ENCODE peak calls at places on chromosomes 6 and 20, in seven cellular contexts. V, J, N, F, O, Z and L are unnamed samples.

GRCh38 chr20:64083380-64084208 is 604 bp downstream of the LKAAEAR1 start:
- DNase-seq in V (peak; percentile 77), J (peak; percentile 45), N (peak; percentile 35), F (peak; percentile 80), O (peak; percentile 70), Z (peak; percentile 94), L (peak; percentile 77)

GRCh38 chr6:47440722-47441121 is 36.9 kb upstream of the CD2AP start:
- DNase-seq in V (no peak), J (no peak), N (no peak), F (no peak), O (no peak), Z (no peak), L (no peak)

GRCh38 chr6:43803055-43803782 is 33.2 kb downstream of the VEGFA start:
- DNase-seq in V (no peak), J (no peak), N (no peak), F (no peak), O (peak; percentile 20), Z (no peak), L (peak; percentile 52)

GRCh38 chr20:16714765-16715164 is 15.1 kb upstream of the SNRPB2 start:
- DNase-seq in V (no peak), J (no peak), N (no peak), F (no peak), O (no peak), Z (no peak), L (no peak)

GRCh38 chr20:37392441-37393195 is 46.7 kb downstream of the SRC start:
- DNase-seq in V (peak; percentile 27), J (no peak), N (no peak), F (no peak), O (no peak), Z (peak; percentile 41), L (no peak)

GRCh38 chr6:1720620-1721322 is 111.1 kb downstream of the FOXC1 start:
- DNase-seq in V (no peak), J (no peak), N (no peak), F (no peak), O (no peak), Z (peak; percentile 94), L (no peak)

GRCh38 chr6:129542705-129543104 is 167.3 kb downstream of the ARHGAP18 start:
- DNase-seq in V (no peak), J (no peak), N (no peak), F (no peak), O (no peak), Z (no peak), L (no peak)

GRCh38 chr6:129032602-129033001 is 149.7 kb downstream of the LAMA2 start:
- DNase-seq in V (no peak), J (peak; percentile 30), N (no peak), F (no peak), O (no peak), Z (no peak), L (no peak)

GRCh38 chr6:149783551-149783950 is 34.0 kb downstream of the PCMT1 start:
- DNase-seq in V (no peak), J (no peak), N (no peak), F (no peak), O (no peak), Z (no peak), L (no peak)

GRCh38 chr20:43844778-43845614 is 69.7 kb upstream of the TOX2 start:
- DNase-seq in V (peak; percentile 98), J (no peak), N (peak; percentile 74), F (peak; percentile 87), O (peak; percentile 93), Z (no peak), L (peak; percentile 25)

GRCh38 chr6:89145461-89145961 is 344 bp upstream of the PM20D2 start:
- DNase-seq in V (peak; percentile 31), J (no peak), N (peak; percentile 38), F (no peak), O (no peak), Z (peak; percentile 2), L (no peak)

GRCh38 chr6:140401666-140402255 is 1027.3 kb upstream of the CITED2 start:
- DNase-seq in V (peak; percentile 11), J (no peak), N (peak; percentile 66), F (no peak), O (no peak), Z (no peak), L (no peak)

GRCh38 chr6:6407061-6407723 is 86.7 kb upstream of the F13A1 start:
- DNase-seq in V (no peak), J (no peak), N (no peak), F (no peak), O (no peak), Z (no peak), L (no peak)

GRCh38 chr6:21559238-21559637 is 34.3 kb upstream of the SOX4 start:
- DNase-seq in V (no peak), J (no peak), N (no peak), F (no peak), O (no peak), Z (no peak), L (no peak)

GRCh38 chr20:63635431-63636141 is 8.7 kb upstream of the GMEB2 start:
- DNase-seq in V (no peak), J (no peak), N (no peak), F (no peak), O (no peak), Z (no peak), L (no peak)

GRCh38 chr20:19552144-19552895 is 205.7 kb upstream of the RIN2 start:
- DNase-seq in V (no peak), J (peak; percentile 46), N (peak; percentile 42), F (no peak), O (peak; percentile 75), Z (peak; percentile 83), L (no peak)

GRCh38 chr6:11798096-11798495 is 19.5 kb upstream of the ADTRP start:
- DNase-seq in V (no peak), J (no peak), N (no peak), F (no peak), O (no peak), Z (no peak), L (no peak)

GRCh38 chr20:18802012-18802634 is 11.5 kb upstream of the SCP2D1 start:
- DNase-seq in V (no peak), J (no peak), N (no peak), F (no peak), O (no peak), Z (no peak), L (no peak)

GRCh38 chr20:48777821-48778220 is 50.0 kb downstream of the PREX1 start:
- DNase-seq in V (no peak), J (no peak), N (no peak), F (no peak), O (no peak), Z (no peak), L (no peak)

GRCh38 chr6:47362857-47363461 is 53.3 kb upstream of the TNFRSF21 start:
- DNase-seq in V (peak; percentile 40), J (no peak), N (no peak), F (no peak), O (no peak), Z (no peak), L (no peak)

GRCh38 chr6:75751443-75751842 is 2.4 kb downstream of the MYO6 start:
- DNase-seq in V (peak; percentile 28), J (no peak), N (no peak), F (no peak), O (no peak), Z (no peak), L (no peak)

GRCh38 chr6:23445157-23445710 is 680.8 kb upstream of the NRSN1 start:
- DNase-seq in V (no peak), J (no peak), N (no peak), F (no peak), O (no peak), Z (no peak), L (peak; percentile 17)

GRCh38 chr20:20318318-20319161 is 49.4 kb upstream of the INSM1 start:
- DNase-seq in V (no peak), J (no peak), N (no peak), F (no peak), O (no peak), Z (no peak), L (no peak)

GRCh38 chr6:75818061-75818855 is 69.2 kb downstream of the MYO6 start:
- DNase-seq in V (no peak), J (no peak), N (no peak), F (no peak), O (no peak), Z (no peak), L (no peak)

GRCh38 chr6:170006524-170007467 is 255.4 kb downstream of the ERMARD start:
- DNase-seq in V (no peak), J (no peak), N (peak; percentile 29), F (peak; percentile 30), O (no peak), Z (peak; percentile 91), L (no peak)
- H3K27ac ChIP-seq in V (no peak overlapping the region), J (no peak overlapping the region), N (no peak overlapping the region), F (no peak overlapping the region), O (no peak overlapping the region), Z (peak overlapping the region; percentile 10), L (no peak overlapping the region)

DNA sequence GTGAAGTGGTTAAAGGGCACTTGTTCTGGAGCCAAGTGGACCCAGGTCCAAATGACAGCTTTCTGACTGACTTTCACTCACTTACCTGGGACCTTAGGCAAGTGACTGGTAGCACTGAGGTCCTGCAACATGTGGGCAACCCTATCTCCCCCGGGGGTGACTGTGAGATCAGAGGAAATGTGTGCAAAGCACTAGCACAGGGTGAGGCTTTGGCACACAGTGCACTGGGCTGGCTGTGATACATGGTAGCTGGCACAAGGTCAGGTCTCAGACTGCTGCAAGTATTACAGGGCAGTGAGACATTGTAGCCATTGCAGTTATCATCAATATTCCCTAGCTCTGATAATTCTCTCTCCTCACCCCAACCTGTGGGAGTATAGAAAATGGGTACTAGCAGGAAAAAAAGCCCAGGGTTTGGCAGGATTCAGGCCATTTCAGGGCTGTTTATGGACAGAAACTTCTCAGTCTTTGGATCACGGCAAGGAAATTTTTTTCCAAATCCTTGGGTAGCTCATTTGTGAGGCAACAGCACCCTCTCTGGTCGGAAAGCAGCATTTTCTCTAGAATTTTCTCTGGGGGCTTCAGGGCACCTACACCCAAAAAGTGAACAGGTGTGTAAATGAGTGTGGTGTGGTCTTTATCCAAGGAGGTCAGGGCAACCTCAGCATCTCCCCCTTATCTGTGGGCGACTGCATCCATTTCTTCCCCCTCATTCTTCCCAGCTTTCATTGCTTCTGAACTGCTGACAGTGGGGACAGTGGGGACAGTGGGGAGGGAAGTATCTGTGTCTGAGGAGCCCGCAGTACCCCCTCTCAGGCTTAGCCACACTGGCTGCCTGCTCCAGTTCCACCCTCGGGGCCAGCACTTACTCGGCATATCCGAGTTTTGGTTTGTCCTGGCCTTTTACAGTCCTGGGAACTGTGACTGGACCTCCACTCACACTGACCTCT is 148.7 kb upstream of the PHACTR3 start:
- DNase-seq in V (peak; percentile 48), J (no peak), N (peak; percentile 3), F (no peak), O (peak; percentile 70), Z (peak; percentile 60), L (peak; percentile 32)
- H3K27ac ChIP-seq in V (no peak overlapping the region), J (no peak overlapping the region), N (no peak overlapping the region), F (no peak overlapping the region), O (no peak overlapping the region), Z (no peak overlapping the region), L (no peak overlapping the region)

GRCh38 chr6:85458782-85459181 is 8.9 kb downstream of the NT5E start:
- DNase-seq in V (peak; percentile 58), J (no peak), N (no peak), F (no peak), O (no peak), Z (no peak), L (no peak)
- H3K27ac ChIP-seq in V (peak overlapping the region; percentile 96), J (peak overlapping the region; percentile 85), N (no peak overlapping the region), F (peak overlapping the region; percentile 44), O (peak overlapping the region; percentile 32), Z (no peak overlapping the region), L (peak overlapping the region; percentile 67)

GRCh38 chr6:121868191-121868590 is 432.7 kb downstream of the GJA1 start:
- DNase-seq in V (no peak), J (no peak), N (no peak), F (no peak), O (no peak), Z (no peak), L (no peak)

GRCh38 chr6:121865811-121866210 is 430.4 kb downstream of the GJA1 start:
- DNase-seq in V (no peak), J (no peak), N (no peak), F (no peak), O (no peak), Z (no peak), L (no peak)

GRCh38 chr6:121867095-121867494 is 431.6 kb downstream of the GJA1 start:
- DNase-seq in V (no peak), J (no peak), N (peak; percentile 9), F (no peak), O (no peak), Z (no peak), L (no peak)
- H3K27ac ChIP-seq in V (no peak overlapping the region), J (no peak overlapping the region), N (no peak overlapping the region), F (no peak overlapping the region), O (no peak overlapping the region), Z (no peak overlapping the region), L (no peak overlapping the region)